ENCODE peak calls at places on chromosomes 7 and 10, in seven cellular contexts. One of them, this sample, is unnamed.

GRCh38 chr10:45602082-45602730 is 70.4 kb downstream of the ZFAND4 start:
- DNase-seq in left lung: no peak
- DNase-seq in fibroblast of villous mesenchyme: peak; percentile 27
- DNase-seq in GM10248: no peak
- DNase-seq in choroid plexus epithelial cell: peak; percentile 45
- DNase-seq in glutamatergic neuron: no peak
- DNase-seq in WTC11: no peak
- DNase-seq in this sample: no peak

GRCh38 chr10:112775347-112775746 is 174.7 kb upstream of the TCF7L2 start:
- DNase-seq in left lung: no peak
- DNase-seq in fibroblast of villous mesenchyme: peak; percentile 72
- DNase-seq in GM10248: no peak
- DNase-seq in choroid plexus epithelial cell: peak; percentile 55
- DNase-seq in glutamatergic neuron: no peak
- DNase-seq in WTC11: no peak
- DNase-seq in this sample: no peak

GRCh38 chr7:74587435-74588126 is 69.9 kb upstream of the GTF2I start:
- DNase-seq in left lung: peak; percentile 90
- DNase-seq in fibroblast of villous mesenchyme: peak; percentile 95
- DNase-seq in GM10248: peak; percentile 84
- DNase-seq in choroid plexus epithelial cell: peak; percentile 93
- DNase-seq in glutamatergic neuron: peak; percentile 69
- DNase-seq in WTC11: peak; percentile 64
- DNase-seq in this sample: peak; percentile 62

GRCh38 chr7:1055084-1055450 is 10.7 kb downstream of the GPR146 start:
- DNase-seq in left lung: peak; percentile 89
- DNase-seq in fibroblast of villous mesenchyme: peak; percentile 69
- DNase-seq in GM10248: no peak
- DNase-seq in choroid plexus epithelial cell: peak; percentile 90
- DNase-seq in glutamatergic neuron: no peak
- DNase-seq in WTC11: no peak
- DNase-seq in this sample: no peak

GRCh38 chr10:119362122-119362521 is 154.8 kb downstream of the GRK5 start:
- DNase-seq in left lung: no peak
- DNase-seq in fibroblast of villous mesenchyme: peak; percentile 86
- DNase-seq in GM10248: no peak
- DNase-seq in choroid plexus epithelial cell: no peak
- DNase-seq in glutamatergic neuron: no peak
- DNase-seq in WTC11: no peak
- DNase-seq in this sample: no peak

GRCh38 chr7:107014381-107015023 is 30.0 kb upstream of the PRKAR2B start:
- DNase-seq in left lung: no peak
- DNase-seq in fibroblast of villous mesenchyme: no peak
- DNase-seq in GM10248: no peak
- DNase-seq in choroid plexus epithelial cell: peak; percentile 33
- DNase-seq in glutamatergic neuron: no peak
- DNase-seq in WTC11: no peak
- DNase-seq in this sample: no peak

GRCh38 chr10:32412499-32412853 is 33.5 kb upstream of the CCDC7 start:
- DNase-seq in left lung: no peak
- DNase-seq in fibroblast of villous mesenchyme: peak; percentile 19
- DNase-seq in GM10248: no peak
- DNase-seq in choroid plexus epithelial cell: peak; percentile 72
- DNase-seq in glutamatergic neuron: no peak
- DNase-seq in WTC11: no peak
- DNase-seq in this sample: no peak

GRCh38 chr10:60495357-60495756 is 105.7 kb upstream of the ANK3 start:
- DNase-seq in left lung: no peak
- DNase-seq in fibroblast of villous mesenchyme: no peak
- DNase-seq in GM10248: no peak
- DNase-seq in choroid plexus epithelial cell: peak; percentile 68
- DNase-seq in glutamatergic neuron: no peak
- DNase-seq in WTC11: no peak
- DNase-seq in this sample: no peak

GRCh38 chr7:2760098-2760889 is 72.3 kb downstream of the AMZ1 start:
- DNase-seq in left lung: peak; percentile 65
- DNase-seq in fibroblast of villous mesenchyme: peak; percentile 75
- DNase-seq in GM10248: no peak
- DNase-seq in choroid plexus epithelial cell: peak; percentile 52
- DNase-seq in glutamatergic neuron: peak; percentile 33
- DNase-seq in WTC11: peak; percentile 42
- DNase-seq in this sample: no peak

GRCh38 chr7:156751319-156751718 is 110.7 kb downstream of the RNF32 start:
- DNase-seq in left lung: no peak
- DNase-seq in fibroblast of villous mesenchyme: peak; percentile 75
- DNase-seq in GM10248: peak; percentile 24
- DNase-seq in choroid plexus epithelial cell: peak; percentile 91
- DNase-seq in glutamatergic neuron: no peak
- DNase-seq in WTC11: no peak
- DNase-seq in this sample: peak; percentile 30

GRCh38 chr10:76024460-76025123 is 593.2 kb downstream of the LRMDA start:
- DNase-seq in left lung: no peak
- DNase-seq in fibroblast of villous mesenchyme: no peak
- DNase-seq in GM10248: no peak
- DNase-seq in choroid plexus epithelial cell: peak; percentile 60
- DNase-seq in glutamatergic neuron: no peak
- DNase-seq in WTC11: no peak
- DNase-seq in this sample: no peak

GRCh38 chr7:156969972-156970420 is 20.5 kb downstream of the NOM1 start:
- DNase-seq in left lung: no peak
- DNase-seq in fibroblast of villous mesenchyme: peak; percentile 22
- DNase-seq in GM10248: no peak
- DNase-seq in choroid plexus epithelial cell: peak; percentile 36
- DNase-seq in glutamatergic neuron: no peak
- DNase-seq in WTC11: no peak
- DNase-seq in this sample: no peak

GRCh38 chr10:4653160-4653559 is 172.8 kb upstream of the AKR1E2 start:
- DNase-seq in left lung: no peak
- DNase-seq in fibroblast of villous mesenchyme: no peak
- DNase-seq in GM10248: no peak
- DNase-seq in choroid plexus epithelial cell: no peak
- DNase-seq in glutamatergic neuron: no peak
- DNase-seq in WTC11: no peak
- DNase-seq in this sample: no peak

GRCh38 chr10:106173838-106174237 is 990.7 kb downstream of the SORCS1 start:
- DNase-seq in left lung: no peak
- DNase-seq in fibroblast of villous mesenchyme: no peak
- DNase-seq in GM10248: no peak
- DNase-seq in choroid plexus epithelial cell: no peak
- DNase-seq in glutamatergic neuron: no peak
- DNase-seq in WTC11: no peak
- DNase-seq in this sample: no peak

GRCh38 chr10:368579-369255 is 233.5 kb downstream of the ZMYND11 start:
- DNase-seq in left lung: no peak
- DNase-seq in fibroblast of villous mesenchyme: no peak
- DNase-seq in GM10248: no peak
- DNase-seq in choroid plexus epithelial cell: no peak
- DNase-seq in glutamatergic neuron: no peak
- DNase-seq in WTC11: no peak
- DNase-seq in this sample: no peak

DNA sequence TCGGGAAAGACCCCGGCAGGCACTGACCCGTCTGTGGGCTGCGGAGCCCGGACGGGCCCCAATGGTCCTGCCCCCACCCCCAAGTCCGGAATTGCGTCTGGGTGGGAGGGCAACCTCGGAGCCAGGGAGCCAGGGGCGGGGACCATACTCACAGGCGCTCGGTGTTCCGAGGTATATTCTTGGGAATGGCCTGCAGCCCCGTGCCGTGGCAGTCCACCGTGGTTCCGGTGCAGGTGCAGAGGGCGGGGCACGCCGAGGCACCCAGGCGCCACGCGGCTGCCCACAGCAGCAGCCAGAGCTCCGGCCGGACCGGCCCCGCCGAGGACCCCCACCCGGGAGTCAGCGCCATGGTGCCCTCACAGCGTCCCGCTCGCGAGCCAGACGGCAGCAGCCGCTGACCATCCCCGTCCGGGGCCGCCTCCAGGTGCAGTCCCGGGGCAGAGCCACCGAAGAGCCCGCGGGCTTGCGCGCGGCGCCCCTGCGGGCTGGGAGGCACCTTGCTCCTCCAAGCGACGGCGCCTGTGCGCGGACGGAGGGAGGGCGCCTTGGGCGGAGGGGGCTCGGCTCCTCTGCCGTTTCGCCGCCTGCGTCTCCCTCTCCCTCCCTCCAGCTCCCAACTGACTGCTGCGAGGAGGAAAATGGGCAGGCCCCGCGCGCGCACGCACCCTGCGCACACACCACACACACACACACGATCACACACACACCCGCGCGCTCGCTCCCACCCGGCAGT is at the start of gene SLIT1:
- DNase-seq in left lung: peak; percentile 73
- DNase-seq in fibroblast of villous mesenchyme: no peak
- DNase-seq in GM10248: no peak
- DNase-seq in choroid plexus epithelial cell: no peak
- DNase-seq in glutamatergic neuron: peak; percentile 75
- DNase-seq in WTC11: peak; percentile 61
- DNase-seq in this sample: no peak
- TF ChIP-seq CTCF in left lung: no peak
- TF ChIP-seq CTCF in fibroblast of villous mesenchyme: no peak
- TF ChIP-seq CTCF in GM10248: no peak
- TF ChIP-seq CTCF in choroid plexus epithelial cell: no peak
- TF ChIP-seq CTCF in glutamatergic neuron: no peak
- TF ChIP-seq CTCF in WTC11: no peak
- TF ChIP-seq CTCF in this sample: no peak

DNA sequence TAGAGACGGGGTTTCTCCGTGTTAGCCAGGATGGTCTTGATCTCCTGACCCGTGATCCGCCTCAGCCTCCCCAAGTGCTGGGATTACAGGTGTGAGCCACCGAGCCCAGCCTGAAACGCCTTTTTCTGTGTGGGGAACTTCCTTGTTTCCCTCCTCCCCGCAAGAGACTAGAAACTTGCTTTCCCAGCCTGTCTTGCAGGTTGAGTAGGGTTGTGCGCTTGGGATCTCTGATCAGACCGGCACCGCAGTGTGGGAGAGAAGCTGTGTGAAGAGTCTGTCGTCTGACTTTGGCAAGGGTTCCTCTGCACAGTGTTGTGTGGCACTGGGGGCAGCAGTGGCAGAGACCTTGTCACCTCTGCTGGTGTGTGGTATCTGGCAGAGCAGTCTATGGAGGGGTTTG is 28.9 kb downstream of the RBM17 start:
- DNase-seq in left lung: no peak
- DNase-seq in fibroblast of villous mesenchyme: no peak
- DNase-seq in GM10248: no peak
- DNase-seq in choroid plexus epithelial cell: no peak
- DNase-seq in glutamatergic neuron: no peak
- DNase-seq in WTC11: no peak
- DNase-seq in this sample: no peak
- TF ChIP-seq CTCF in left lung: no peak
- TF ChIP-seq CTCF in fibroblast of villous mesenchyme: no peak
- TF ChIP-seq CTCF in GM10248: no peak
- TF ChIP-seq CTCF in choroid plexus epithelial cell: no peak
- TF ChIP-seq CTCF in glutamatergic neuron: no peak
- TF ChIP-seq CTCF in WTC11: no peak
- TF ChIP-seq CTCF in this sample: no peak

DNA sequence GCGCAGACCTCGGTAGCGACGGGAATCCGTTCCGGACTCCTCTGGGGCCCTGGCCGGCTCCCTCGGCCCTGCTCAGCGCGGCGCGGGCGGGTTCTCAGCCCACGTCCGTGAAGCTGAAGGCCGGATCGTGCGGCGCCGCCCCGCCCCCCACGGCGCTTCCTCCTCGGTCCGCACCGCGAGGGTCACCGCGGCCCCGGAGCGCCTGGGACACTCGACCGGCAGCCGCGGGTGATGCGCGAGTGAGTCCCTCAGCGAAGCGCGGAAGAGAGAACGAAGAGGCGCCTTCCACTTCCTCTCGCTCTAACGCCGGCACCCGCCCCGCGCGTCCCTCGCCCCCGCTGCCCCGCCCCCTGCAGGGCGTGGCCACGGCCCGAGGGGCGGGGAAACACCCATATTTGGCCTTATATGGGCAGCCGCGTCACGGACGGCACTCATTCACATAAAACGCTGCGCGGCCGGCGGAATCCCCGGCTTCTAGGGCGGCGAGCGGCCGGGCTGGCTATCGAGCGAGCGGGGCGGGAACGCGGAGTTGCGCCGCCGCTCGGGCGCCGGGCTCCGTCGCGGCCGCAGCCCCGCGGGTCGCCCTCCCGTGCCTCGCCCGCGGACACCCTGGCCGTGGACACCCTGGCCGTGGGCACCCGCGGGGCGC is at the start of gene DUSP5:
- DNase-seq in left lung: peak; percentile 97
- DNase-seq in fibroblast of villous mesenchyme: peak; percentile 95
- DNase-seq in GM10248: peak; percentile 96
- DNase-seq in choroid plexus epithelial cell: peak; percentile 96
- DNase-seq in glutamatergic neuron: peak; percentile 94
- DNase-seq in WTC11: peak; percentile 91
- DNase-seq in this sample: peak; percentile 89
- TF ChIP-seq CTCF in left lung: no peak
- TF ChIP-seq CTCF in fibroblast of villous mesenchyme: no peak
- TF ChIP-seq CTCF in GM10248: no peak
- TF ChIP-seq CTCF in choroid plexus epithelial cell: no peak
- TF ChIP-seq CTCF in glutamatergic neuron: no peak
- TF ChIP-seq CTCF in WTC11: no peak
- TF ChIP-seq CTCF in this sample: no peak

GRCh38 chr7:108265007-108265406 is 134.8 kb upstream of the LAMB4 start:
- DNase-seq in left lung: no peak
- DNase-seq in fibroblast of villous mesenchyme: no peak
- DNase-seq in GM10248: no peak
- DNase-seq in choroid plexus epithelial cell: no peak
- DNase-seq in glutamatergic neuron: no peak
- DNase-seq in WTC11: no peak
- DNase-seq in this sample: no peak

GRCh38 chr7:108266489-108266888 is 136.3 kb upstream of the LAMB4 start:
- DNase-seq in left lung: no peak
- DNase-seq in fibroblast of villous mesenchyme: no peak
- DNase-seq in GM10248: no peak
- DNase-seq in choroid plexus epithelial cell: no peak
- DNase-seq in glutamatergic neuron: no peak
- DNase-seq in WTC11: no peak
- DNase-seq in this sample: no peak

GRCh38 chr7:108267615-108268014 is 137.5 kb upstream of the LAMB4 start:
- DNase-seq in left lung: no peak
- DNase-seq in fibroblast of villous mesenchyme: no peak
- DNase-seq in GM10248: no peak
- DNase-seq in choroid plexus epithelial cell: no peak
- DNase-seq in glutamatergic neuron: no peak
- DNase-seq in WTC11: no peak
- DNase-seq in this sample: no peak

GRCh38 chr7:108261560-108262255 is 131.5 kb upstream of the LAMB4 start:
- DNase-seq in left lung: no peak
- DNase-seq in fibroblast of villous mesenchyme: no peak
- DNase-seq in GM10248: no peak
- DNase-seq in choroid plexus epithelial cell: peak; percentile 15
- DNase-seq in glutamatergic neuron: no peak
- DNase-seq in WTC11: no peak
- DNase-seq in this sample: no peak

DNA sequence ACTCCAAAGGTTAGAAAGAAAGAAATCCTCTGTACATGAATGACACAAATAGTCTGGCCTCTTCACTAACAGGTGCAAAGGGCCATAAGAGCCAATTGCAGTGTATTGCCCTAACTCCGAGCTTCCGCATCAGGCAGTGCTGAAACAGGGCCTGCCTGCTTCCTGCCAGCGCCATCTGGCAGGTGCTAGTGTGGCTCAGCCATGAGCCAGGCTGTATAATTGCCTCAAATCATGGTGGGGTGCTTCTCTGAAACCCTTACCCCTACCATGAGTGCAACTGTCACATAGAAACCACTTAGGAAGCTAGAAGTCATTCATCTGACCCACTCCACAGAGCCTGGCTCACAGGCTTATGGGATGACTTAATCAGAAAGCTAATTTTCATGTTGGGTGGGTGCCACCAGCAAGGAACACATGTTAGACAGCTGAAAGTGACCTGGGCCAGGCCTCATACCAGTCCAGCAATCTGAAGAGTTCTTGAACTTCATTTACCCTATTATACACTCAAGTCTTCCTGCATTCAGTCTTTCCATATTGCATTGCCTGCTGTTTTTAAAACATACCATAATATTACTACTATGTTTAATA is 133.3 kb upstream of the LAMB4 start:
- DNase-seq in left lung: no peak
- DNase-seq in fibroblast of villous mesenchyme: no peak
- DNase-seq in GM10248: no peak
- DNase-seq in choroid plexus epithelial cell: no peak
- DNase-seq in glutamatergic neuron: no peak
- DNase-seq in WTC11: no peak
- DNase-seq in this sample: no peak
- TF ChIP-seq CTCF in left lung: no peak
- TF ChIP-seq CTCF in fibroblast of villous mesenchyme: no peak
- TF ChIP-seq CTCF in GM10248: no peak
- TF ChIP-seq CTCF in choroid plexus epithelial cell: no peak
- TF ChIP-seq CTCF in glutamatergic neuron: no peak
- TF ChIP-seq CTCF in WTC11: no peak
- TF ChIP-seq CTCF in this sample: no peak

This sample was measured in AG09319.